ENCODE peak calls at places on chromosomes 2 and 18, in seven cellular contexts. U, M, L, I, Y, Z and K are unnamed samples.

GRCh38 chr2:65922794-65923193 is 490.4 kb upstream of the SPRED2 start:
- DNase-seq in L (no peak), U (no peak), Y (no peak), Z (peak), M (peak), I (no peak), K (no peak)

GRCh38 chr2:64313311-64313710 is 140.7 kb upstream of the LGALSL start:
- DNase-seq in M (no peak), L (no peak), I (no peak), Z (no peak), U (no peak), Y (no peak), K (no peak)

GRCh38 chr18:52764271-52764670 is 424.3 kb downstream of the DCC start:
- DNase-seq in I (no peak), M (no peak), Z (no peak), L (no peak), Y (peak), U (no peak), K (no peak)

GRCh38 chr18:24373331-24373730 is 24.3 kb downstream of the OSBPL1A start:
- DNase-seq in L (no peak), I (no peak), U (no peak), M (no peak), Z (no peak), Y (no peak), K (no peak)

GRCh38 chr2:108385411-108386071 is 7.8 kb downstream of the SULT1C4 start:
- DNase-seq in Y (no peak), U (no peak), I (no peak), M (peak), Z (no peak), L (no peak), K (no peak)

GRCh38 chr2:119408221-119408619 is 23.4 kb upstream of the TMEM37 start:
- DNase-seq in M (peak), Z (peak), Y (no peak), L (no peak), U (no peak), I (no peak), K (no peak)

GRCh38 chr2:67055387-67056304 is 341.5 kb upstream of the ETAA1 start:
- DNase-seq in M (no peak), L (no peak), Z (no peak), U (no peak), Y (no peak), I (no peak), K (no peak)

GRCh38 chr2:131105950-131106801 is 1.0 kb downstream of the PLEKHB2 start:
- DNase-seq in L (no peak), Z (peak), M (peak), Y (peak), U (peak), I (peak), K (no peak)

GRCh38 chr2:75587954-75588587 is 27.3 kb upstream of the EVA1A start:
- DNase-seq in Y (peak), L (no peak), M (no peak), I (no peak), Z (peak), U (no peak), K (no peak)

GRCh38 chr2:23381084-23381483 is 3.9 kb upstream of the KLHL29 start:
- DNase-seq in U (no peak), I (peak), M (peak), Z (peak), Y (peak), L (no peak), K (no peak)

GRCh38 chr2:37631698-37632097 is 39.7 kb downstream of the CDC42EP3 start:
- DNase-seq in M (no peak), L (no peak), U (no peak), Z (no peak), I (no peak), Y (no peak), K (no peak)

GRCh38 chr18:10927980-10928605 is 221.3 kb downstream of the PIEZO2 start:
- DNase-seq in M (no peak), L (no peak), Y (no peak), I (no peak), Z (no peak), U (no peak), K (no peak)

GRCh38 chr2:178641498-178641897 is 161.2 kb downstream of the PLEKHA3 start:
- DNase-seq in U (no peak), Z (no peak), L (no peak), Y (no peak), I (no peak), M (no peak), K (no peak)

GRCh38 chr2:20451346-20451745 is 4.5 kb downstream of the RHOB start:
- DNase-seq in Y (no peak), U (no peak), I (peak), M (no peak), Z (no peak), L (peak), K (no peak)

GRCh38 chr2:43198263-43198662 is 28.1 kb downstream of the ZFP36L2 start:
- DNase-seq in L (no peak), I (no peak), M (no peak), Y (no peak), Z (no peak), U (no peak), K (no peak)

GRCh38 chr2:226048625-226049024 is 649.1 kb downstream of the NYAP2 start:
- DNase-seq in Z (peak), U (no peak), Y (peak), M (no peak), L (no peak), I (peak), K (no peak)